ENCODE peak calls at places on chromosomes 13 and 19, in four cellular contexts. K is amniotic stem cell; M is stimulated activated CD4-positive, alpha-beta T cell treated with anti-CD3 and anti-CD28 coated beads, Interleukin-15, amount 100 ng/mL, for 1 hour; A is left lung. G is an unnamed sample.

GRCh38 chr19:28500982-28501633 is 711.8 kb downstream of the UQCRFS1 start:
- DNase-seq in K (no peak), M (no peak), A (no peak), G (no peak)

GRCh38 chr13:38518328-38518727 is 168.5 kb upstream of the FREM2 start:
- DNase-seq in K (no peak), M (no peak), A (no peak), G (no peak)

GRCh38 chr13:65112123-65113075 is 2117.7 kb downstream of the PCDH9 start:
- DNase-seq in K (peak; percentile 11), M (no peak), A (no peak), G (no peak)

GRCh38 chr19:1796395-1797142 is 15.5 kb downstream of the ATP8B3 start:
- DNase-seq in K (no peak), M (no peak), A (peak; percentile 73), G (no peak)

GRCh38 chr13:24680258-24680920 is at the start of gene ATP12A:
- DNase-seq in K (no peak), M (no peak), A (peak; percentile 84), G (no peak)

GRCh38 chr19:2945575-2946184 is 909 bp upstream of the ZNF77 start:
- DNase-seq in K (no peak), M (no peak), A (no peak), G (no peak)

GRCh38 chr19:35994868-35995654 is at the start of gene SDHAF1:
- DNase-seq in K (peak; percentile 76), M (peak; percentile 79), A (peak; percentile 100), G (peak; percentile 99)

GRCh38 chr19:33064778-33065550 is at the start of gene RHPN2:
- DNase-seq in K (no peak), M (no peak), A (peak; percentile 85), G (no peak)

GRCh38 chr13:41413907-41414306 is 43.4 kb upstream of the RGCC start:
- DNase-seq in K (no peak), M (no peak), A (no peak), G (no peak)

GRCh38 chr19:50332264-50333038 is 3.3 kb upstream of the KCNC3 start:
- DNase-seq in K (no peak), M (no peak), A (no peak), G (no peak)

GRCh38 chr13:79662882-79663281 is 181.9 kb downstream of the NDFIP2 start:
- DNase-seq in K (no peak), M (no peak), A (no peak), G (no peak)

GRCh38 chr13:95643814-95644598 is 500 bp downstream of the DZIP1 start:
- DNase-seq in K (no peak), M (no peak), A (peak; percentile 80), G (no peak)

GRCh38 chr13:21395953-21396352 is 63.1 kb downstream of the ZDHHC20 start:
- DNase-seq in K (no peak), M (no peak), A (no peak), G (no peak)

GRCh38 chr13:96090240-96091101 is 564 bp downstream of the HS6ST3 start:
- DNase-seq in K (no peak), M (no peak), A (peak; percentile 61), G (no peak)

GRCh38 chr13:28100149-28101121 is at the start of gene FLT3:
- DNase-seq in K (no peak), M (no peak), A (peak; percentile 84), G (no peak)

GRCh38 chr19:33292595-33293254 is 9.6 kb downstream of the CEBPA start:
- DNase-seq in K (no peak), M (no peak), A (peak; percentile 77), G (no peak)

GRCh38 chr13:52955505-52955904 is 73.1 kb upstream of the OLFM4 start:
- DNase-seq in K (no peak), M (no peak), A (no peak), G (no peak)

GRCh38 chr19:45752639-45753038 is 16.4 kb downstream of the SIX5 start:
- DNase-seq in K (no peak), M (no peak), A (no peak), G (no peak)

GRCh38 chr13:111528513-111528912 is 208.1 kb downstream of the TEX29 start:
- DNase-seq in K (no peak), M (no peak), A (no peak), G (no peak)

GRCh38 chr13:43058318-43058674 is 34.9 kb downstream of the DNAJC15 start:
- DNase-seq in K (no peak), M (no peak), A (no peak), G (no peak)

GRCh38 chr19:14343286-14343685 is 38.0 kb upstream of the ADGRE5 start:
- DNase-seq in K (no peak), M (no peak), A (no peak), G (no peak)

GRCh38 chr19:7506385-7507328 is 9.2 kb upstream of the ZNF358 start:
- DNase-seq in K (no peak), M (no peak), A (peak; percentile 97), G (peak; percentile 88)

GRCh38 chr13:19759669-19760068 is 23.1 kb downstream of the PSPC1 start:
- DNase-seq in K (no peak), M (no peak), A (no peak), G (no peak)

GRCh38 chr19:843180-843835 is 2.5 kb downstream of the PRTN3 start:
- DNase-seq in K (no peak), M (no peak), A (peak; percentile 91), G (no peak)

GRCh38 chr13:100473087-100473486 is 115.5 kb downstream of the GGACT start:
- DNase-seq in K (no peak), M (no peak), A (no peak), G (no peak)